ENCODE peak calls at places on chromosomes 6 and 20, in six cellular contexts. D is ovary; A is body of pancreas; M is naive thymus-derived CD4-positive, alpha-beta T cell; O is breast epithelium; Q is cardiac muscle cell. R is an unnamed sample.
A peak's percentile ranks its signal among the peaks of the same experiment; 100 is the strongest.

GRCh38 chr6:150373260-150373701 is 4.5 kb downstream of the IYD start:
- DNase-seq in D (no peak), A (no peak), M (no peak), O (no peak), Q (no peak), R (no peak)

GRCh38 chr6:18330548-18331066 is 56.5 kb upstream of the RNF144B start:
- DNase-seq in D (no peak), A (peak; percentile 9), M (no peak), O (no peak), Q (no peak), R (no peak)

GRCh38 chr6:159969204-159969912 is 476 bp downstream of the IGF2R start:
- DNase-seq in D (peak; percentile 73), A (peak; percentile 34), M (peak; percentile 56), O (peak; percentile 58), Q (peak; percentile 66), R (no peak)

GRCh38 chr6:36780517-36781210 is 58.6 kb downstream of the CPNE5 start:
- DNase-seq in D (no peak), A (peak; percentile 92), M (no peak), O (no peak), Q (no peak), R (no peak)

GRCh38 chr6:155152211-155153076 is 111.4 kb upstream of the CLDN20 start:
- DNase-seq in D (no peak), A (no peak), M (no peak), O (no peak), Q (no peak), R (no peak)

GRCh38 chr20:35144694-35145093 is 2.4 kb downstream of the EDEM2 start:
- DNase-seq in D (no peak), A (peak; percentile 19), M (no peak), O (no peak), Q (no peak), R (peak; percentile 3)

GRCh38 chr6:159952289-159953005 is 16.4 kb upstream of the IGF2R start:
- DNase-seq in D (no peak), A (no peak), M (no peak), O (no peak), Q (no peak), R (no peak)

GRCh38 chr6:133973109-133973971 is 20.3 kb downstream of the TBPL1 start:
- DNase-seq in D (no peak), A (no peak), M (no peak), O (no peak), Q (peak; percentile 57), R (no peak)

GRCh38 chr20:46681032-46681854 is 8.0 kb downstream of the TP53RK start:
- DNase-seq in D (peak; percentile 53), A (peak; percentile 72), M (peak; percentile 64), O (peak; percentile 75), Q (peak; percentile 68), R (peak; percentile 47)

GRCh38 chr6:40425192-40425919 is 161.8 kb downstream of the LRFN2 start:
- DNase-seq in D (no peak), A (peak; percentile 12), M (no peak), O (peak; percentile 84), Q (peak; percentile 66), R (no peak)

GRCh38 chr6:105909084-105909483 is 177.1 kb upstream of the PRDM1 start:
- DNase-seq in D (no peak), A (peak; percentile 36), M (no peak), O (no peak), Q (no peak), R (no peak)

GRCh38 chr6:116430860-116431259 is 30.3 kb upstream of the CALHM6 start:
- DNase-seq in D (no peak), A (no peak), M (no peak), O (no peak), Q (no peak), R (no peak)

GRCh38 chr6:80439721-80440488 is 333.4 kb downstream of the BCKDHB start:
- DNase-seq in D (no peak), A (no peak), M (no peak), O (no peak), Q (no peak), R (no peak)

GRCh38 chr20:19771031-19771430 is 13.0 kb downstream of the RIN2 start:
- DNase-seq in D (no peak), A (no peak), M (no peak), O (no peak), Q (no peak), R (no peak)

GRCh38 chr6:10733151-10733715 is 10.4 kb downstream of the TMEM14C start:
- DNase-seq in D (no peak), A (no peak), M (no peak), O (no peak), Q (no peak), R (no peak)

GRCh38 chr20:3889489-3890409 is 562 bp downstream of the PANK2 start:
- DNase-seq in D (peak; percentile 68), A (peak; percentile 37), M (peak; percentile 59), O (no peak), Q (peak; percentile 13), R (peak; percentile 38)

GRCh38 chr20:59948828-59949720 is 8.9 kb downstream of the FAM217B start:
- DNase-seq in D (no peak), A (peak; percentile 57), M (no peak), O (no peak), Q (peak; percentile 60), R (no peak)

GRCh38 chr6:44712353-44713147 is 325.0 kb downstream of the CDC5L start:
- DNase-seq in D (no peak), A (no peak), M (no peak), O (no peak), Q (no peak), R (no peak)

GRCh38 chr6:89475634-89476033 is 42.7 kb downstream of the ANKRD6 start:
- DNase-seq in D (no peak), A (no peak), M (no peak), O (no peak), Q (no peak), R (no peak)

GRCh38 chr6:12279322-12280098 is 10.7 kb upstream of the EDN1 start:
- DNase-seq in D (no peak), A (no peak), M (no peak), O (no peak), Q (no peak), R (no peak)

GRCh38 chr6:51818520-51819022 is 268.8 kb downstream of the PKHD1 start:
- DNase-seq in D (no peak), A (no peak), M (no peak), O (no peak), Q (no peak), R (no peak)

GRCh38 chr6:125201961-125202729 is 48.6 kb downstream of the TPD52L1 start:
- DNase-seq in D (peak; percentile 53), A (peak; percentile 72), M (no peak), O (no peak), Q (no peak), R (no peak)

GRCh38 chr6:157946865-157947532 is 34.7 kb upstream of the SYNJ2 start:
- DNase-seq in D (no peak), A (no peak), M (no peak), O (no peak), Q (no peak), R (no peak)

GRCh38 chr6:144307880-144308279 is 22.7 kb downstream of the UTRN start:
- DNase-seq in D (no peak), A (no peak), M (no peak), O (no peak), Q (no peak), R (no peak)

GRCh38 chr6:144305985-144306384 is 20.9 kb downstream of the UTRN start:
- DNase-seq in D (no peak), A (no peak), M (peak; percentile 27), O (no peak), Q (no peak), R (no peak)

GRCh38 chr6:144302701-144303351 is 17.7 kb downstream of the UTRN start:
- DNase-seq in D (no peak), A (no peak), M (no peak), O (no peak), Q (no peak), R (no peak)

GRCh38 chr6:144305567-144305966 is 20.4 kb downstream of the UTRN start:
- DNase-seq in D (no peak), A (no peak), M (no peak), O (no peak), Q (no peak), R (no peak)

GRCh38 chr6:144304223-144304848 is 19.2 kb downstream of the UTRN start:
- DNase-seq in D (no peak), A (no peak), M (no peak), O (no peak), Q (no peak), R (no peak)
- H3K4me3 ChIP-seq in D (no peak overlapping the region), A (no peak overlapping the region), M (no peak overlapping the region), O (no peak overlapping the region), Q (no peak overlapping the region), R (no peak overlapping the region)

DNA sequence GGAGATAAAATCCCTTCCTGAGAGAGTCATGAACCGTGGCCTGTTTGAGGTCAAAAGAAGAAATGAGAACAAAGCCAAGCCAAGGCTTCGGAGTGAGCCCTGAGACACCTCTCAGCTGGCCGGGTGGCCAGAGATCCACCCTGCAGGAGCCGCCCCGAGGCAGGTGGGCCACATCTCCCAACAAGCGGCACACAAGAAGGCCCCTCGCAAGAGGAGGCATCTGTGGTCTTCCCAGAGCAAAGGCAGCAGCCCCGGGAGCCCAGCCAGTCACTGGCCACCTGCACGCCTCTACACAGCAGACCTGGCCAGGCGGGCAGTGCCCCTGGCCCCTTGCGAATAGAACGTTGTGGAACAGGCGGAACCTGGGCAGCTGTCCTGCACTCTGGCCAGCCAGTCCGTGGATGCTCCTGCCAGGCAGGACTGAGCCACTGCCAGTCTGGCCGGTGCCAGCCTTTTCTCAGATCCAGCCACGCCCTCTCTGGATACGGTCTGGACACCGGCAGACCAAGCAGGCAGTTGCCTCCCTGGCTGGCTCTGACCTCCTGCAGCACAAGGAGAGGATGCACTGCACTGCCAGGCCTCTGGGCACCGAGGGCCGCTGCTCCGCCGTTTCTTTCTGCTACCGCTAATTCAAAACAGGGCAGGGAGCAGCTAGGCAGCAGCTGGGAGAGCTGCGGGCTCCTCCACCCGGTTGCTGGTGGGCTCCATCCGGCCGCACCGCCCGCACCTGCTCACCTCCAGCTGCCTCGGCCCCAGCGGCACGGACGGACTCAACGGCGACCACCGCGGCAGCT is 30.6 kb upstream of the AFDN start:
- DNase-seq in D (no peak), A (peak; percentile 47), M (no peak), O (peak; percentile 75), Q (no peak), R (no peak)
- H3K4me3 ChIP-seq in D (no peak overlapping the region), A (no peak overlapping the region), M (no peak overlapping the region), O (peak overlapping the region; percentile 34), Q (no peak overlapping the region), R (no peak overlapping the region)

DNA sequence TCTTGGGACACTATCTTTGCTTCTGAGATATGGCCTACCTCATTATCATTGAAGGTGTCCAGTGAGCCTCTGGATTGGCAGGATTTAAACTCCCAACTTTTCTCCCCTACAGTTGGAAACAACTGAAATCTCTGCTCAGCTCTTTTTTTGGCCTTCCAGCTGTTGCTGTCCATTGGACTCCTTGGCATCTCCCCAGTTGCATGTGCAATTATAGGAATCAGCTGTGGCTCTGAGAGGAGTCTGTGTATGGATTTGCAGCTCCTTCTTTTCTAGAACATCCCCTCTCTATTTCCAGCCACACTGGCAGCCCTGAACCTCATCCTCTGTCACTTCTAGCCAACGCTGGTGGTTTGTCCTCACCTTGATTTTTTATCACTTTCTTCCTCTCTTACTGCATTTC is 21.2 kb downstream of the RAB22A start:
- DNase-seq in D (no peak), A (no peak), M (no peak), O (no peak), Q (no peak), R (no peak)
- H3K4me3 ChIP-seq in D (no peak overlapping the region), A (no peak overlapping the region), M (no peak overlapping the region), O (no peak overlapping the region), Q (no peak overlapping the region), R (no peak overlapping the region)

DNA sequence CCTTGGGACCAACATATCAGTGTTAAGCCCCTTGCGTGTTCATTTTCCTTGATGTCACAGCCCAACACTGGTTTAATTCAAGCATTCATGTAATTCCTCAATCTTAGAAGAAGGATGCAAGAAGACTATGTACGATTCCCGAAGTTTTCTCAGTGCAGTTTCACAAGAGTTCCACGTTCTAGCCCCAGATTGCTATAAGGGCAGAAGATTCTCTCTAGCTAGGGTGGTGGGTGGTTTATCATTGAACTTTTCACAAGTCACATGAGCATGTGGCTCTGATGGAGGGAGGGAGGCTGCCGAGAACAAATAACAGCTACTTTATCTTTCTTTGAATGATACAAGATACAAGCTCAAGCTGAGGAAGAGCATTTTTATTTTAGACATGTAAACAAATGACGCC is 71.9 kb upstream of the NHSL1 start:
- DNase-seq in D (no peak), A (no peak), M (no peak), O (no peak), Q (no peak), R (no peak)
- H3K4me3 ChIP-seq in D (no peak overlapping the region), A (no peak overlapping the region), M (no peak overlapping the region), O (peak overlapping the region; percentile 37), Q (peak overlapping the region; percentile 27), R (no peak overlapping the region)

R was measured in effector memory CD4-positive, alpha-beta T cell.